ENCODE peak calls at places on chromosome 3, in eight cellular contexts. B is H1; F is RWPE1; A is foreskin keratinocyte; Q is CD8-positive, alpha-beta T cell; I is substantia nigra; H is amygdala; P is kidney tubule cell. X is an unnamed sample.

GRCh38 chr3:141255864-141256263 is 24.2 kb downstream of the PXYLP1 start:
- DNase-seq in B (peak; percentile 54), F (no peak), A (no peak), Q (peak; percentile 51), I (no peak), H (no peak), P (no peak), X (no peak)

GRCh38 chr3:99087277-99087676 is 185.8 kb upstream of the DCBLD2 start:
- DNase-seq in B (no peak), F (no peak), A (no peak), Q (no peak), I (no peak), H (no peak), P (no peak), X (peak; percentile 80)

GRCh38 chr3:49158108-49158709 is 7.9 kb downstream of the CCDC71 start:
- DNase-seq in B (peak; percentile 75), F (no peak), A (no peak), Q (peak; percentile 70), I (no peak), H (no peak), P (peak; percentile 22), X (peak; percentile 48)

GRCh38 chr3:38613426-38613825 is 36.1 kb downstream of the SCN5A start:
- DNase-seq in B (no peak), F (no peak), A (no peak), Q (no peak), I (no peak), H (no peak), P (no peak), X (no peak)

GRCh38 chr3:12601072-12601471 is 44.2 kb downstream of the MKRN2 start:
- DNase-seq in B (no peak), F (no peak), A (no peak), Q (no peak), I (no peak), H (no peak), P (no peak), X (peak; percentile 28)

GRCh38 chr3:14222900-14223594 is 44.4 kb downstream of the LSM3 start:
- DNase-seq in B (no peak), F (no peak), A (no peak), Q (no peak), I (no peak), H (no peak), P (no peak), X (peak; percentile 53)

GRCh38 chr3:194503101-194503531 is 16.3 kb upstream of the ATP13A3 start:
- DNase-seq in B (no peak), F (no peak), A (no peak), Q (no peak), I (no peak), H (no peak), P (no peak), X (peak; percentile 28)

GRCh38 chr3:95036526-95037021 is 973.7 kb downstream of the NSUN3 start:
- DNase-seq in B (no peak), F (no peak), A (no peak), Q (no peak), I (no peak), H (no peak), P (no peak), X (no peak)

GRCh38 chr3:149214702-149215101 is 6.9 kb downstream of the CP start:
- DNase-seq in B (no peak), F (no peak), A (no peak), Q (no peak), I (no peak), H (no peak), P (no peak), X (no peak)

GRCh38 chr3:50592568-50592967 is 19.0 kb downstream of the CISH start:
- DNase-seq in B (no peak), F (no peak), A (no peak), Q (no peak), I (no peak), H (no peak), P (no peak), X (no peak)

GRCh38 chr3:186414735-186415419 is 52.8 kb upstream of the DGKG start:
- DNase-seq in B (peak; percentile 41), F (no peak), A (peak; percentile 52), Q (no peak), I (no peak), H (no peak), P (peak; percentile 81), X (peak; percentile 97)